ENCODE peak calls at places on chromosome 3, in four cellular contexts. One of them, this sample, is unnamed.

GRCh38 chr3:52848617-52849016 is 13.8 kb upstream of the MUSTN1 start:
- DNase-seq in K562: no peak
- DNase-seq in HCT116: no peak
- DNase-seq in HepG2: no peak
- DNase-seq in this sample: no peak

GRCh38 chr3:71512000-71512399 is 71.5 kb downstream of the FOXP1 start:
- DNase-seq in HCT116: no peak
- DNase-seq in HepG2: peak; percentile 10
- DNase-seq in K562: peak; percentile 28
- DNase-seq in this sample: no peak

GRCh38 chr3:194851254-194851653 is 165.6 kb downstream of the FAM43A start:
- DNase-seq in HepG2: no peak
- DNase-seq in HCT116: no peak
- DNase-seq in K562: no peak
- DNase-seq in this sample: no peak

GRCh38 chr3:105837143-105837740 is 31.6 kb downstream of the CBLB start:
- DNase-seq in K562: no peak
- DNase-seq in HCT116: no peak
- DNase-seq in HepG2: no peak
- DNase-seq in this sample: no peak

GRCh38 chr3:143352031-143352623 is 232.6 kb downstream of the CHST2 start:
- DNase-seq in HCT116: no peak
- DNase-seq in HepG2: no peak
- DNase-seq in K562: no peak
- DNase-seq in this sample: no peak

GRCh38 chr3:49671291-49672288 is 2.6 kb upstream of the APEH start:
- DNase-seq in K562: peak; percentile 69
- DNase-seq in HCT116: peak; percentile 61
- DNase-seq in HepG2: peak; percentile 76
- DNase-seq in this sample: peak; percentile 45

GRCh38 chr3:127484601-127485388 is 105.7 kb downstream of the TPRA1 start:
- DNase-seq in HepG2: no peak
- DNase-seq in HCT116: no peak
- DNase-seq in K562: no peak
- DNase-seq in this sample: no peak

GRCh38 chr3:127064391-127065137 is 81.6 kb downstream of the PLXNA1 start:
- DNase-seq in K562: peak; percentile 13
- DNase-seq in HepG2: no peak
- DNase-seq in HCT116: peak; percentile 29
- DNase-seq in this sample: no peak

DNA sequence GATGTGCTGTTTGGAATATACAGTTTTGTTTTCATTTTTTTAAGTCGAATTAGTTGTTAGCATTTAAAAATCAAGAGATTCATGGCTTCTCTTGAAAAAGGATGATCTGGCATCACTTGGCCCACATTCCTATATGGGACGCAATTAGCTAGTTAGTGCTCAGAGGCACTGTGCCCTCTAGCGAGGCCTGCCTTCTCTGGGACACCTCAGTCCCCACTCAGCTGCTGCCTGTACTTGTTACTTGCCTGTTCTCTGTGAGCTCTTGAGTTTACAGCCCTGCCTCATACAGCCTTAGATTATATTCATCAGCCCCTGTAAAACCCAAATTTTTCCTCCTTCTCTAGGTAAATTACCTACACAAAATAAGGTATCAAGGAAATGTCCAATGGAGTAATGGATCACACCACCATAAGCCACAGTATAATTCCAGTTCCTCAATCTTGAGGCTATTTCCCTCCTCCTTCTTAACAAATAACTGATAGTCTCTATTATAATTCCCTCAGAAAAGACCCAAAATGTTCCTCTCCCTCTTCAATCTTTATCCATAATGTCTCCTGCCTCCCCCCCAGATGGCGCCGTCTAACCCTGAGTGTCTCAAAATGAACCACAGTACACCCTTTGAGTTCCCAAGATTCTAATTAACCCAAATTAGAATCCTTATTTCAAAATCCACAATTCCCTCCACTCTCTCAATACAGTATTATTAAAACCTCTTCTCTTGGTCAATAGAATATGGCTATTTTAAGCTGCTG is 2.7 kb downstream of the ZMAT3 start:
- DNase-seq in HCT116: no peak
- DNase-seq in K562: peak; percentile 26
- DNase-seq in HepG2: no peak
- DNase-seq in this sample: no peak
- TF ChIP-seq CTCF in HCT116: peak; percentile 61
- TF ChIP-seq CTCF in K562: peak; percentile 61
- TF ChIP-seq CTCF in HepG2: peak; percentile 48
- TF ChIP-seq CTCF in this sample: peak; percentile 72

DNA sequence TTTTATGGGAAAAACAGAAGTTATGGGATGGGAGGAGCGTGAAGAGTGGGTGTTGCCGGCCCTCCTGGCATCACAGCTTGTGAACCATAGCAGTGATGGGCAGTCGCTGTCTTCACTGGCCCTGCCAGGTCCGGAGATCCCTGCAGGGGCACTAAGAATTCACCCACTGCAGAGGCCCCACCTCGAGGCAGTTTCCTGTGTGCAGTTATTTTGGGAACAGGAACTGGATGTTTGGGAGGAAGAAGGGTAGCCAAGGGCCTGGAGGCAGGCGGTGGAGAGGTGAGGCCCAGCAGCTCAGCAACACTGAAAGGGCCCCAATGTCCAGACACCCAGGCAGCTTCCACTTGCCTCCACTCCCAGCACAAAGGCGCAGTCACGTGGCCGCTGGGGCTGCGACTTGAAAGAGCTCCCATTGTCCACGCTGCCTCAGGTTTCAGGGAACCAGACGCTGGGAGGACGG is 255.6 kb downstream of the ZNF621 start:
- DNase-seq in HCT116: no peak
- DNase-seq in HepG2: peak; percentile 46
- DNase-seq in K562: no peak
- DNase-seq in this sample: no peak
- TF ChIP-seq TCF7L2 in HCT116: no peak
- TF ChIP-seq TCF7L2 in HepG2: no peak
- TF ChIP-seq TCF7L2 in K562: no peak
- TF ChIP-seq TCF7L2 in this sample: no peak

GRCh38 chr3:28334552-28334951 is 14.0 kb upstream of the ZCWPW2 start:
- DNase-seq in HepG2: no peak
- DNase-seq in K562: no peak
- DNase-seq in HCT116: no peak
- DNase-seq in this sample: no peak
- TF ChIP-seq CTCF in HepG2: no peak
- TF ChIP-seq CTCF in K562: no peak
- TF ChIP-seq CTCF in HCT116: peak; percentile 7
- TF ChIP-seq CTCF in this sample: peak; percentile 15

GRCh38 chr3:129121016-129121791 is 400 bp downstream of the RAB43 start:
- DNase-seq in K562: no peak
- DNase-seq in HepG2: no peak
- DNase-seq in HCT116: no peak
- DNase-seq in this sample: no peak
- TF ChIP-seq TCF7L2 in K562: no peak
- TF ChIP-seq TCF7L2 in HepG2: no peak
- TF ChIP-seq TCF7L2 in HCT116: no peak
- TF ChIP-seq TCF7L2 in this sample: no peak

DNA sequence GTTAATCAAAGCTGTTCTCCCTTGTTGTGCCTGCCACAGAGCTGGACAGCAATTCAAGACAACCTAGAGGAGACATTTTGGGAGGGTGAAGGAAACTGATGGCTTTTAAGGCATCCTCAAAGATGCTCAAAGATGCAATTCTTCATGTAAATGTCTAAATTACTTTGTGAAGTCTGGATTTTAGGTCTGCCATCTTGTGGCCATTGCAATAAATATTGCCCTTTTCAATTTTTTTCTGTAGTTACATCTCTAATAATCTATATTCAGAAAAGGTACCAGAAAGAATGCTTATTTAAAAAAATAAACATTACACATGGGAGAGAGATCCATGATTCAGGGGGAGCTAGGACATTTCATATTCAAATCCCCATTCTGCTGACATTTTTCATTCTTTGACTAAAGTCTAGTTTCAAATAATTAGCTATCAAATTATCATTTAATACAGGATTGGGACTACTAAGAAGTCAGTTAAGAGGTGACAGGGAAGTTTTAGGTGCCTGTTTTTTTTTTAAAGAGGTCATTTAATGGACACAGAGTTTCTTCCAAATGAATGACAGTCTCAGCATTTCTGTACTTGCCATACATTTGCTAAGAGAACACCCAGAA is 259.8 kb upstream of the WNT5A start:
- DNase-seq in K562: no peak
- DNase-seq in HCT116: no peak
- DNase-seq in HepG2: no peak
- DNase-seq in this sample: no peak
- TF ChIP-seq CTCF in K562: no peak
- TF ChIP-seq CTCF in HCT116: no peak
- TF ChIP-seq CTCF in HepG2: no peak
- TF ChIP-seq CTCF in this sample: peak; percentile 49

GRCh38 chr3:121722346-121722745 is 27.2 kb downstream of the GOLGB1 start:
- DNase-seq in HCT116: no peak
- DNase-seq in K562: no peak
- DNase-seq in HepG2: no peak
- DNase-seq in this sample: no peak

GRCh38 chr3:121723485-121723884 is 26.1 kb downstream of the GOLGB1 start:
- DNase-seq in HCT116: no peak
- DNase-seq in K562: no peak
- DNase-seq in HepG2: no peak
- DNase-seq in this sample: no peak

GRCh38 chr3:121719423-121719822 is 30.1 kb downstream of the GOLGB1 start:
- DNase-seq in K562: no peak
- DNase-seq in HCT116: no peak
- DNase-seq in HepG2: no peak
- DNase-seq in this sample: no peak

GRCh38 chr3:121718205-121718846 is 31.2 kb downstream of the GOLGB1 start:
- DNase-seq in K562: no peak
- DNase-seq in HepG2: no peak
- DNase-seq in HCT116: no peak
- DNase-seq in this sample: no peak

DNA sequence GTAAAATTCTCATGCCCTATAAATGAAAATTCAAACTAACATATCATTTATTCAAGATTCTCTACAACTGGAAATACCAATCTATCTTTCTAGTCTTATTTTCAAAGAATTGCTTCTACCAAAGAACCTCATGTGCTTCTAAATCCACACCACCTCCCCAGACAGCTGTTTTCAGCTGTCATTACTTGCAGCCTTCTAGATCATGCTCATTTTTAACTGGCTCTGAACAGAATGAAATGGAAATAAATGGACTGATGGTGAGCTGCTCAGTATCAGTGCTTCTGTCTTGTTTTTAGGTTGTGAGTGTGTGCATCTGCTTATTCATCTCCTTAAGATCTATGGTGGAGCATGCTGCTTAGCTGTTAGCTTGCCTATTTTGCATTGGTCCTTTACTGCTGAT is 29.4 kb downstream of the GOLGB1 start:
- DNase-seq in HCT116: no peak
- DNase-seq in HepG2: no peak
- DNase-seq in K562: no peak
- DNase-seq in this sample: no peak
- TF ChIP-seq TCF7L2 in HCT116: no peak
- TF ChIP-seq TCF7L2 in HepG2: no peak
- TF ChIP-seq TCF7L2 in K562: no peak
- TF ChIP-seq TCF7L2 in this sample: no peak

GRCh38 chr3:78201066-78201465 is 1161.2 kb downstream of the ROBO2 start:
- DNase-seq in K562: no peak
- DNase-seq in HepG2: no peak
- DNase-seq in HCT116: no peak
- DNase-seq in this sample: no peak

DNA sequence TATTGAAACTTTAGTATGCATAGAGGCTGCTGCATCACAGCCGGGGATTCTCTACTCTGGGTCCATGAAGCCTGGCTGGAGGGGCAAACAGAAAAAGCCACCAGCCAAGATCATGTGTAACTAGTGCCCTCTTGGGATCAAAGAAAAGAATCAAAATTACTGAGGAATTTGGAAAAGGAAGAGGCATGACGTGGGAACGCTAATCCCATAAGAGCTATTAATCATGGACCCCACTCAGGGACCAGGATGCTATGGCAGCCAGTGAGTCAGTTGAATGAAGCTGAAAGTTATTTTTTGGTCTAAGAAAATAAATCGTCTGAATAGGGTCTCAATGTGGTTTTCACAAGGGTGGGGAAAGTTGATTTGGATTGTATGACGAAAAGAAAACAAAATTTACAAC is 1165.1 kb downstream of the ROBO2 start:
- DNase-seq in K562: no peak
- DNase-seq in HepG2: peak; percentile 3
- DNase-seq in HCT116: no peak
- DNase-seq in this sample: no peak
- TF ChIP-seq CTCF in K562: no peak
- TF ChIP-seq CTCF in HepG2: peak; percentile 21
- TF ChIP-seq CTCF in HCT116: no peak
- TF ChIP-seq CTCF in this sample: peak; percentile 5

GRCh38 chr3:182807056-182807455 is 13.8 kb downstream of the ATP11B start:
- DNase-seq in K562: no peak
- DNase-seq in HepG2: no peak
- DNase-seq in HCT116: no peak
- DNase-seq in this sample: no peak

GRCh38 chr3:182810574-182811268 is 17.4 kb downstream of the ATP11B start:
- DNase-seq in HepG2: no peak
- DNase-seq in HCT116: no peak
- DNase-seq in K562: no peak
- DNase-seq in this sample: no peak

GRCh38 chr3:182809523-182809922 is 16.2 kb downstream of the ATP11B start:
- DNase-seq in K562: no peak
- DNase-seq in HepG2: no peak
- DNase-seq in HCT116: no peak
- DNase-seq in this sample: no peak

GRCh38 chr3:182811269-182811596 is 17.9 kb downstream of the ATP11B start:
- DNase-seq in HCT116: no peak
- DNase-seq in HepG2: no peak
- DNase-seq in K562: no peak
- DNase-seq in this sample: no peak

GRCh38 chr3:182808041-182808765 is 14.9 kb downstream of the ATP11B start:
- DNase-seq in HCT116: no peak
- DNase-seq in HepG2: no peak
- DNase-seq in K562: no peak
- DNase-seq in this sample: no peak
- TF ChIP-seq TCF7L2 in HCT116: no peak
- TF ChIP-seq TCF7L2 in HepG2: no peak
- TF ChIP-seq TCF7L2 in K562: no peak
- TF ChIP-seq TCF7L2 in this sample: no peak